ENCODE peak calls at places on chromosomes 12 and 14, in nine cellular contexts. H is B cell; X is activated B cell treated with CpG ODN at 0.5 μM for 24 hours; K is KBM-7; N is pancreas; C is activated T-helper 1 cell treated with anti-CD3 and anti-CD28 coated beads, Interleukin-2, amount 50 U/mL, for 16 hours; P is aorta; W is RPMI8226; F is cardiac muscle cell. D is an unnamed sample.

GRCh38 chr12:3777206-3777809 is 24.4 kb upstream of the CRACR2A start:
- DNase-seq in C (no peak), P (no peak), N (no peak), W (peak), F (peak), K (peak), X (no peak), H (peak), D (no peak)

GRCh38 chr12:80017261-80017870 is 82.0 kb upstream of the OTOGL start:
- DNase-seq in C (no peak), X (no peak), N (no peak), W (no peak), K (no peak), F (no peak), P (no peak), H (no peak), D (no peak)

GRCh38 chr14:97120204-97121120 is 323.3 kb downstream of the VRK1 start:
- DNase-seq in W (no peak), X (no peak), F (no peak), K (no peak), N (no peak), H (no peak), C (peak), P (no peak), D (peak)

GRCh38 chr12:88026196-88026595 is 3.0 kb downstream of the C12orf50 start:
- DNase-seq in K (no peak), H (no peak), X (no peak), P (no peak), C (no peak), F (no peak), W (no peak), N (no peak), D (no peak)

GRCh38 chr14:46048127-46048526 is 603.5 kb downstream of the RPL10L start:
- DNase-seq in F (peak), C (no peak), W (peak), P (no peak), N (no peak), X (no peak), K (peak), H (no peak), D (no peak)

GRCh38 chr14:52873096-52873495 is 77.8 kb downstream of the FERMT2 start:
- DNase-seq in H (no peak), N (no peak), X (no peak), F (no peak), C (no peak), P (no peak), K (no peak), W (no peak), D (no peak)

GRCh38 chr12:11823593-11823992 is 174.1 kb downstream of the ETV6 start:
- DNase-seq in W (no peak), K (no peak), C (no peak), P (no peak), H (no peak), F (no peak), X (no peak), N (no peak), D (no peak)

GRCh38 chr14:24887623-24888304 is 162.2 kb downstream of the STXBP6 start:
- DNase-seq in C (no peak), H (no peak), K (no peak), P (no peak), F (no peak), N (no peak), W (no peak), X (no peak), D (no peak)

GRCh38 chr12:109704371-109705098 is 9.1 kb upstream of the FAM222A start:
- DNase-seq in N (no peak), H (no peak), X (no peak), F (no peak), W (no peak), P (no peak), C (no peak), K (no peak), D (no peak)

GRCh38 chr14:31109257-31109656 is 83.1 kb upstream of the STRN3 start:
- DNase-seq in W (no peak), K (no peak), X (no peak), N (no peak), H (no peak), F (no peak), C (no peak), P (no peak), D (no peak)

GRCh38 chr14:103302966-103303365 is 31.1 kb upstream of the EIF5 start:
- DNase-seq in C (no peak), N (no peak), F (peak), K (no peak), H (no peak), X (no peak), P (no peak), W (no peak), D (no peak)

GRCh38 chr14:23300687-23301223 is 1.9 kb downstream of the PPP1R3E start:
- DNase-seq in X (peak), H (peak), C (no peak), W (peak), N (peak), F (peak), P (peak), K (peak), D (no peak)

GRCh38 chr12:69988601-69989194 is 163.7 kb downstream of the MYRFL start:
- DNase-seq in P (no peak), W (no peak), N (no peak), H (no peak), X (no peak), F (peak), C (no peak), K (no peak), D (no peak)

GRCh38 chr12:113955109-113955970 is 10.8 kb downstream of the RBM19 start:
- DNase-seq in H (no peak), X (no peak), F (peak), N (no peak), P (no peak), K (peak), W (peak), C (no peak), D (no peak)

GRCh38 chr12:89316705-89317139 is 35.6 kb downstream of the DUSP6 start:
- DNase-seq in F (no peak), P (no peak), K (no peak), X (no peak), W (no peak), C (no peak), N (no peak), H (no peak), D (no peak)

GRCh38 chr12:91632042-91632786 is 449.6 kb upstream of the DCN start:
- DNase-seq in W (no peak), K (no peak), P (no peak), C (no peak), F (no peak), X (no peak), N (no peak), H (no peak), D (no peak)

GRCh38 chr12:113424915-113425823 is 3.0 kb downstream of the SDSL start:
- DNase-seq in K (peak), N (no peak), H (peak), X (peak), P (peak), C (peak), F (peak), W (peak), D (peak)

D was measured in activated CD4-positive, alpha-beta T cell treated with anti-CD3 and anti-CD28 coated beads, Interleukin-2, amount 50 U/mL, for 24 hours.